ENCODE peak calls at places on chromosomes 1 and 21, in nine cellular contexts. One of them, this sample, is unnamed.
A peak's percentile ranks its signal among the peaks of the same experiment; 100 is the strongest.

GRCh38 chr21:31078796-31079195 is 40.5 kb upstream of the KRTAP19-8 start:
- DNase-seq in posterior cingulate gyrus: no peak
- DNase-seq in HCEC 1CT: no peak
- DNase-seq in B cell: no peak
- DNase-seq in T-cell: no peak
- DNase-seq in erythroblast: no peak
- DNase-seq in fibroblast of lung: no peak
- DNase-seq in anterior cingulate cortex: no peak
- DNase-seq in activated CD4-positive, alpha-beta T cell treated with anti-CD3 and anti-CD28 coated beads, Interleukin-2, amount 50 U/mL, for 1 hour: no peak
- DNase-seq in this sample: no peak

GRCh38 chr1:65417729-65418128 is 2.7 kb upstream of the LEPR start:
- DNase-seq in HCEC 1CT: no peak
- DNase-seq in anterior cingulate cortex: no peak
- DNase-seq in posterior cingulate gyrus: no peak
- DNase-seq in erythroblast: no peak
- DNase-seq in fibroblast of lung: no peak
- DNase-seq in activated CD4-positive, alpha-beta T cell treated with anti-CD3 and anti-CD28 coated beads, Interleukin-2, amount 50 U/mL, for 1 hour: no peak
- DNase-seq in B cell: no peak
- DNase-seq in T-cell: no peak
- DNase-seq in this sample: no peak

GRCh38 chr1:198856601-198857000 is 217.8 kb downstream of the PTPRC start:
- DNase-seq in activated CD4-positive, alpha-beta T cell treated with anti-CD3 and anti-CD28 coated beads, Interleukin-2, amount 50 U/mL, for 1 hour: no peak
- DNase-seq in anterior cingulate cortex: no peak
- DNase-seq in posterior cingulate gyrus: no peak
- DNase-seq in fibroblast of lung: no peak
- DNase-seq in T-cell: no peak
- DNase-seq in B cell: no peak
- DNase-seq in HCEC 1CT: no peak
- DNase-seq in erythroblast: no peak
- DNase-seq in this sample: no peak

GRCh38 chr21:33196956-33197374 is 32.8 kb upstream of the IFNAR2 start:
- DNase-seq in fibroblast of lung: peak; percentile 68
- DNase-seq in HCEC 1CT: peak; percentile 45
- DNase-seq in T-cell: no peak
- DNase-seq in anterior cingulate cortex: peak; percentile 10
- DNase-seq in activated CD4-positive, alpha-beta T cell treated with anti-CD3 and anti-CD28 coated beads, Interleukin-2, amount 50 U/mL, for 1 hour: peak; percentile 37
- DNase-seq in erythroblast: peak; percentile 71
- DNase-seq in B cell: peak; percentile 76
- DNase-seq in posterior cingulate gyrus: peak; percentile 59
- DNase-seq in this sample: peak; percentile 78

GRCh38 chr1:189775343-189775742 is 702.3 kb downstream of the BRINP3 start:
- DNase-seq in anterior cingulate cortex: no peak
- DNase-seq in fibroblast of lung: peak; percentile 79
- DNase-seq in activated CD4-positive, alpha-beta T cell treated with anti-CD3 and anti-CD28 coated beads, Interleukin-2, amount 50 U/mL, for 1 hour: no peak
- DNase-seq in posterior cingulate gyrus: no peak
- DNase-seq in HCEC 1CT: peak; percentile 76
- DNase-seq in B cell: no peak
- DNase-seq in erythroblast: no peak
- DNase-seq in T-cell: no peak
- DNase-seq in this sample: no peak

GRCh38 chr1:155938220-155938627 is 3.2 kb upstream of the RXFP4 start:
- DNase-seq in B cell: peak; percentile 63
- DNase-seq in fibroblast of lung: peak; percentile 77
- DNase-seq in erythroblast: peak; percentile 71
- DNase-seq in T-cell: peak; percentile 20
- DNase-seq in posterior cingulate gyrus: no peak
- DNase-seq in activated CD4-positive, alpha-beta T cell treated with anti-CD3 and anti-CD28 coated beads, Interleukin-2, amount 50 U/mL, for 1 hour: no peak
- DNase-seq in HCEC 1CT: peak; percentile 69
- DNase-seq in anterior cingulate cortex: no peak
- DNase-seq in this sample: no peak

GRCh38 chr1:163300569-163300968 is 21.2 kb upstream of the NUF2 start:
- DNase-seq in B cell: no peak
- DNase-seq in T-cell: no peak
- DNase-seq in posterior cingulate gyrus: no peak
- DNase-seq in activated CD4-positive, alpha-beta T cell treated with anti-CD3 and anti-CD28 coated beads, Interleukin-2, amount 50 U/mL, for 1 hour: no peak
- DNase-seq in anterior cingulate cortex: no peak
- DNase-seq in erythroblast: no peak
- DNase-seq in HCEC 1CT: no peak
- DNase-seq in fibroblast of lung: no peak
- DNase-seq in this sample: no peak

GRCh38 chr1:151713044-151713443 is 3.6 kb downstream of the CELF3 start:
- DNase-seq in HCEC 1CT: no peak
- DNase-seq in posterior cingulate gyrus: no peak
- DNase-seq in anterior cingulate cortex: no peak
- DNase-seq in fibroblast of lung: no peak
- DNase-seq in T-cell: no peak
- DNase-seq in erythroblast: no peak
- DNase-seq in activated CD4-positive, alpha-beta T cell treated with anti-CD3 and anti-CD28 coated beads, Interleukin-2, amount 50 U/mL, for 1 hour: no peak
- DNase-seq in B cell: no peak
- DNase-seq in this sample: no peak

GRCh38 chr1:41607810-41608209 is 123.3 kb upstream of the EDN2 start:
- DNase-seq in erythroblast: peak; percentile 7
- DNase-seq in T-cell: no peak
- DNase-seq in anterior cingulate cortex: no peak
- DNase-seq in fibroblast of lung: no peak
- DNase-seq in HCEC 1CT: no peak
- DNase-seq in B cell: no peak
- DNase-seq in posterior cingulate gyrus: no peak
- DNase-seq in activated CD4-positive, alpha-beta T cell treated with anti-CD3 and anti-CD28 coated beads, Interleukin-2, amount 50 U/mL, for 1 hour: no peak
- DNase-seq in this sample: no peak

GRCh38 chr1:186440584-186440983 is 20.3 kb downstream of the PDC start:
- DNase-seq in erythroblast: no peak
- DNase-seq in anterior cingulate cortex: no peak
- DNase-seq in fibroblast of lung: no peak
- DNase-seq in T-cell: no peak
- DNase-seq in B cell: no peak
- DNase-seq in activated CD4-positive, alpha-beta T cell treated with anti-CD3 and anti-CD28 coated beads, Interleukin-2, amount 50 U/mL, for 1 hour: no peak
- DNase-seq in posterior cingulate gyrus: no peak
- DNase-seq in HCEC 1CT: peak; percentile 2
- DNase-seq in this sample: no peak

GRCh38 chr21:25772680-25773079 is 37.9 kb downstream of the GABPA start:
- DNase-seq in posterior cingulate gyrus: no peak
- DNase-seq in B cell: no peak
- DNase-seq in fibroblast of lung: no peak
- DNase-seq in HCEC 1CT: no peak
- DNase-seq in anterior cingulate cortex: no peak
- DNase-seq in T-cell: no peak
- DNase-seq in erythroblast: no peak
- DNase-seq in activated CD4-positive, alpha-beta T cell treated with anti-CD3 and anti-CD28 coated beads, Interleukin-2, amount 50 U/mL, for 1 hour: no peak
- DNase-seq in this sample: no peak

GRCh38 chr1:18531503-18531845 is 50.7 kb downstream of the KLHDC7A start:
- DNase-seq in posterior cingulate gyrus: no peak
- DNase-seq in HCEC 1CT: no peak
- DNase-seq in B cell: no peak
- DNase-seq in erythroblast: no peak
- DNase-seq in activated CD4-positive, alpha-beta T cell treated with anti-CD3 and anti-CD28 coated beads, Interleukin-2, amount 50 U/mL, for 1 hour: no peak
- DNase-seq in T-cell: no peak
- DNase-seq in fibroblast of lung: no peak
- DNase-seq in anterior cingulate cortex: no peak
- DNase-seq in this sample: peak; percentile 29

GRCh38 chr1:201026746-201027145 is 3.2 kb upstream of the KIF21B start:
- DNase-seq in activated CD4-positive, alpha-beta T cell treated with anti-CD3 and anti-CD28 coated beads, Interleukin-2, amount 50 U/mL, for 1 hour: no peak
- DNase-seq in T-cell: no peak
- DNase-seq in B cell: peak; percentile 33
- DNase-seq in anterior cingulate cortex: no peak
- DNase-seq in HCEC 1CT: no peak
- DNase-seq in fibroblast of lung: no peak
- DNase-seq in erythroblast: no peak
- DNase-seq in posterior cingulate gyrus: no peak
- DNase-seq in this sample: no peak

GRCh38 chr1:77016371-77016770 is 149.1 kb downstream of the ST6GALNAC5 start:
- DNase-seq in B cell: no peak
- DNase-seq in anterior cingulate cortex: no peak
- DNase-seq in erythroblast: no peak
- DNase-seq in HCEC 1CT: no peak
- DNase-seq in activated CD4-positive, alpha-beta T cell treated with anti-CD3 and anti-CD28 coated beads, Interleukin-2, amount 50 U/mL, for 1 hour: no peak
- DNase-seq in posterior cingulate gyrus: no peak
- DNase-seq in T-cell: no peak
- DNase-seq in fibroblast of lung: no peak
- DNase-seq in this sample: no peak

GRCh38 chr1:54342306-54342705 is 63.9 kb downstream of the SSBP3 start:
- DNase-seq in activated CD4-positive, alpha-beta T cell treated with anti-CD3 and anti-CD28 coated beads, Interleukin-2, amount 50 U/mL, for 1 hour: no peak
- DNase-seq in T-cell: no peak
- DNase-seq in HCEC 1CT: no peak
- DNase-seq in erythroblast: no peak
- DNase-seq in B cell: no peak
- DNase-seq in posterior cingulate gyrus: no peak
- DNase-seq in anterior cingulate cortex: no peak
- DNase-seq in fibroblast of lung: no peak
- DNase-seq in this sample: no peak

GRCh38 chr21:21968810-21969588 is 970.8 kb downstream of the NCAM2 start:
- DNase-seq in erythroblast: no peak
- DNase-seq in activated CD4-positive, alpha-beta T cell treated with anti-CD3 and anti-CD28 coated beads, Interleukin-2, amount 50 U/mL, for 1 hour: no peak
- DNase-seq in T-cell: no peak
- DNase-seq in fibroblast of lung: no peak
- DNase-seq in B cell: no peak
- DNase-seq in HCEC 1CT: no peak
- DNase-seq in posterior cingulate gyrus: no peak
- DNase-seq in anterior cingulate cortex: no peak
- DNase-seq in this sample: no peak

GRCh38 chr1:61741682-61742619 is at the start of gene PATJ:
- DNase-seq in HCEC 1CT: no peak
- DNase-seq in B cell: peak; percentile 71
- DNase-seq in activated CD4-positive, alpha-beta T cell treated with anti-CD3 and anti-CD28 coated beads, Interleukin-2, amount 50 U/mL, for 1 hour: peak; percentile 61
- DNase-seq in posterior cingulate gyrus: peak; percentile 56
- DNase-seq in T-cell: peak; percentile 65
- DNase-seq in anterior cingulate cortex: no peak
- DNase-seq in fibroblast of lung: no peak
- DNase-seq in erythroblast: no peak
- DNase-seq in this sample: peak; percentile 85

GRCh38 chr1:246827396-246827795 is 103.2 kb downstream of the SCCPDH start:
- DNase-seq in HCEC 1CT: no peak
- DNase-seq in T-cell: no peak
- DNase-seq in posterior cingulate gyrus: no peak
- DNase-seq in activated CD4-positive, alpha-beta T cell treated with anti-CD3 and anti-CD28 coated beads, Interleukin-2, amount 50 U/mL, for 1 hour: no peak
- DNase-seq in anterior cingulate cortex: no peak
- DNase-seq in fibroblast of lung: no peak
- DNase-seq in B cell: no peak
- DNase-seq in erythroblast: no peak
- DNase-seq in this sample: no peak

GRCh38 chr1:113793878-113794834 is 18.1 kb downstream of the RSBN1 start:
- DNase-seq in activated CD4-positive, alpha-beta T cell treated with anti-CD3 and anti-CD28 coated beads, Interleukin-2, amount 50 U/mL, for 1 hour: no peak
- DNase-seq in anterior cingulate cortex: no peak
- DNase-seq in posterior cingulate gyrus: no peak
- DNase-seq in T-cell: no peak
- DNase-seq in fibroblast of lung: no peak
- DNase-seq in erythroblast: no peak
- DNase-seq in B cell: no peak
- DNase-seq in HCEC 1CT: no peak
- DNase-seq in this sample: no peak

GRCh38 chr1:48493970-48494769 is 22.2 kb upstream of the SPATA6 start:
- DNase-seq in B cell: no peak
- DNase-seq in erythroblast: no peak
- DNase-seq in anterior cingulate cortex: peak; percentile 34
- DNase-seq in activated CD4-positive, alpha-beta T cell treated with anti-CD3 and anti-CD28 coated beads, Interleukin-2, amount 50 U/mL, for 1 hour: no peak
- DNase-seq in fibroblast of lung: peak; percentile 99
- DNase-seq in posterior cingulate gyrus: peak; percentile 44
- DNase-seq in T-cell: no peak
- DNase-seq in HCEC 1CT: peak; percentile 86
- DNase-seq in this sample: no peak

GRCh38 chr1:192918259-192918658 is 109.4 kb downstream of the RGS2 start:
- DNase-seq in T-cell: no peak
- DNase-seq in fibroblast of lung: no peak
- DNase-seq in B cell: no peak
- DNase-seq in posterior cingulate gyrus: no peak
- DNase-seq in HCEC 1CT: no peak
- DNase-seq in anterior cingulate cortex: no peak
- DNase-seq in activated CD4-positive, alpha-beta T cell treated with anti-CD3 and anti-CD28 coated beads, Interleukin-2, amount 50 U/mL, for 1 hour: no peak
- DNase-seq in erythroblast: no peak
- DNase-seq in this sample: no peak